ENCODE peak calls at places on chromosomes 3 and 15, in eight cellular contexts. D is HFF-Myc; N is EH; J is HuH-7; E is fibroblast of villous mesenchyme; Q is T-helper 1 cell; Y is Ammon's horn; G is central memory CD8-positive, alpha-beta T cell. S is an unnamed sample.
A peak's percentile ranks its signal among the peaks of the same experiment; 100 is the strongest.

GRCh38 chr15:30953731-30954378 is 37.6 kb downstream of the MTMR10 start:
- DNase-seq in E (peak; percentile 92), D (peak; percentile 91), Y (no peak), J (no peak), G (no peak), N (peak; percentile 94), Q (no peak), S (peak; percentile 96)

GRCh38 chr15:71385026-71385425 is 269.8 kb downstream of the THSD4 start:
- DNase-seq in Y (no peak), G (no peak), D (no peak), Q (no peak), E (no peak), J (no peak), N (no peak), S (peak; percentile 25)

GRCh38 chr3:47379488-47379899 is 1.3 kb upstream of the PTPN23 start:
- DNase-seq in G (no peak), J (no peak), Q (no peak), N (no peak), D (no peak), E (no peak), Y (no peak), S (no peak)

GRCh38 chr3:61935819-61936218 is 374.4 kb downstream of the PTPRG start:
- DNase-seq in G (no peak), Y (no peak), J (no peak), D (no peak), Q (no peak), N (no peak), E (no peak), S (no peak)

GRCh38 chr15:85745525-85745924 is 49.2 kb downstream of the KLHL25 start:
- DNase-seq in J (no peak), E (no peak), Q (no peak), Y (no peak), N (no peak), D (no peak), G (no peak), S (no peak)

GRCh38 chr15:78290222-78290621 is 9.2 kb downstream of the SKIC8 start:
- DNase-seq in G (no peak), Y (no peak), D (no peak), Q (no peak), J (no peak), N (no peak), E (no peak), S (no peak)

GRCh38 chr3:115396801-115397200 is 226.5 kb upstream of the GAP43 start:
- DNase-seq in D (no peak), G (no peak), Y (no peak), E (no peak), J (no peak), N (no peak), Q (no peak), S (no peak)

GRCh38 chr3:104598848-104599501 is 767.7 kb upstream of the ALCAM start:
- DNase-seq in Q (no peak), J (no peak), Y (peak; percentile 8), E (no peak), D (no peak), N (no peak), G (no peak), S (no peak)

GRCh38 chr15:68774521-68775293 is 46.0 kb downstream of the ANP32A start:
- DNase-seq in Y (no peak), G (no peak), N (peak; percentile 68), D (no peak), E (no peak), Q (no peak), J (no peak), S (no peak)

GRCh38 chr3:45816544-45816943 is 20.2 kb upstream of the SLC6A20 start:
- DNase-seq in Q (no peak), N (peak; percentile 76), Y (no peak), J (no peak), E (peak; percentile 39), D (no peak), G (no peak), S (peak; percentile 41)

GRCh38 chr15:69609176-69609575 is 156.6 kb downstream of the RPLP1 start:
- DNase-seq in Q (no peak), Y (no peak), N (peak; percentile 27), G (no peak), E (peak; percentile 23), J (no peak), D (no peak), S (peak; percentile 42)

GRCh38 chr3:185645596-185646381 is 59.7 kb downstream of the SENP2 start:
- DNase-seq in N (no peak), E (no peak), D (no peak), G (no peak), Q (no peak), Y (no peak), J (no peak), S (no peak)

GRCh38 chr3:178022599-178022998 is 513.6 kb upstream of the KCNMB2 start:
- DNase-seq in G (no peak), J (no peak), D (peak; percentile 16), E (peak; percentile 18), N (peak; percentile 11), Y (peak; percentile 58), Q (no peak), S (peak; percentile 25)

GRCh38 chr3:27166888-27167287 is 202.3 kb downstream of the NEK10 start:
- DNase-seq in G (no peak), D (peak; percentile 66), E (peak; percentile 53), J (no peak), Y (peak; percentile 66), Q (no peak), N (peak; percentile 99), S (peak; percentile 91)

GRCh38 chr3:108485146-108485545 is 25.2 kb downstream of the MYH15 start:
- DNase-seq in J (no peak), G (no peak), E (no peak), Y (peak; percentile 16), Q (no peak), D (no peak), N (no peak), S (no peak)

GRCh38 chr3:134453631-134454030 is 32.2 kb downstream of the ANAPC13 start:
- DNase-seq in J (peak; percentile 28), E (no peak), G (no peak), Y (no peak), Q (no peak), N (no peak), D (no peak), S (no peak)

GRCh38 chr3:158160958-158161357 is 51.1 kb downstream of the RSRC1 start:
- DNase-seq in N (peak; percentile 88), G (no peak), J (no peak), Q (no peak), E (peak; percentile 54), D (peak; percentile 40), Y (no peak), S (peak; percentile 86)

GRCh38 chr15:51681303-51681963 is at the start of gene SCG3:
- DNase-seq in E (peak; percentile 67), J (peak; percentile 60), Q (peak; percentile 15), Y (peak; percentile 93), G (peak; percentile 22), N (peak; percentile 55), D (peak; percentile 31), S (peak; percentile 65)

GRCh38 chr15:80890341-80890972 is 99.2 kb downstream of the MESD start:
- DNase-seq in E (no peak), N (peak; percentile 68), D (no peak), G (no peak), Q (no peak), J (no peak), Y (no peak), S (peak; percentile 42)

GRCh38 chr15:92714071-92714456 is 58.5 kb upstream of the FAM174B start:
- DNase-seq in N (peak; percentile 70), E (peak; percentile 14), D (no peak), Q (no peak), G (no peak), J (peak; percentile 31), Y (peak; percentile 41), S (peak; percentile 25)

GRCh38 chr3:29385056-29385455 is 104.2 kb downstream of the RBMS3 start:
- DNase-seq in Y (no peak), D (peak; percentile 36), J (no peak), Q (no peak), G (no peak), N (peak; percentile 59), E (peak; percentile 42), S (no peak)

GRCh38 chr3:127440384-127440783 is 150.1 kb downstream of the TPRA1 start:
- DNase-seq in J (no peak), N (no peak), Y (no peak), G (no peak), D (no peak), E (no peak), Q (no peak), S (no peak)

GRCh38 chr3:64179860-64180259 is 45.4 kb downstream of the PRICKLE2 start:
- DNase-seq in G (no peak), Y (no peak), N (no peak), Q (no peak), D (no peak), J (no peak), E (no peak), S (peak; percentile 77)

GRCh38 chr3:95235916-95236315 is 1173.1 kb downstream of the NSUN3 start:
- DNase-seq in G (no peak), D (no peak), J (no peak), Q (no peak), N (no peak), Y (no peak), E (no peak), S (no peak)

GRCh38 chr3:169104972-169105371 is 558.5 kb downstream of the MECOM start:
- DNase-seq in Y (no peak), Q (no peak), J (no peak), N (peak; percentile 36), E (peak; percentile 53), G (no peak), D (no peak), S (peak; percentile 68)

GRCh38 chr3:126342991-126343661 is 14.1 kb downstream of the KLF15 start:
- DNase-seq in G (no peak), Q (no peak), N (peak; percentile 11), Y (no peak), D (no peak), J (no peak), E (peak; percentile 27), S (peak; percentile 5)

GRCh38 chr3:128549283-128550112 is 56.5 kb upstream of the GATA2 start:
- DNase-seq in N (peak; percentile 93), D (peak; percentile 39), Q (no peak), Y (no peak), E (peak; percentile 84), J (no peak), G (no peak), S (peak; percentile 76)

GRCh38 chr3:194104041-194104751 is 31.8 kb upstream of the HES1 start:
- DNase-seq in D (no peak), Y (no peak), E (no peak), N (no peak), Q (no peak), G (no peak), J (no peak), S (no peak)

GRCh38 chr3:114649331-114649730 is 355.5 kb downstream of the TIGIT start:
- DNase-seq in N (peak; percentile 74), E (no peak), D (peak; percentile 65), J (no peak), Q (no peak), G (no peak), Y (no peak), S (peak; percentile 54)